ENCODE peak calls at places on chromosomes 6 and 20, in ten cellular contexts. J, K, A, Z, D, E, U, T, H and S are unnamed samples.

GRCh38 chr20:23094927-23095326 is 8.8 kb upstream of the CD93 start:
- DNase-seq in J (no peak), K (no peak), A (no peak), Z (no peak), D (no peak), E (no peak), U (no peak), T (no peak), H (no peak), S (no peak)

GRCh38 chr6:119891638-119892037 is 542.1 kb upstream of the MAN1A1 start:
- DNase-seq in J (no peak), K (no peak), A (no peak), Z (no peak), D (no peak), E (no peak), U (no peak), T (no peak), H (no peak), S (no peak)

GRCh38 chr6:72552938-72553337 is 68.9 kb upstream of the KCNQ5 start:
- DNase-seq in J (no peak), K (no peak), A (no peak), Z (no peak), D (no peak), E (no peak), U (no peak), T (no peak), H (no peak), S (no peak)

GRCh38 chr20:58855506-58856314 is 3.2 kb downstream of the GNAS start:
- DNase-seq in J (no peak), K (no peak), A (no peak), Z (no peak), D (no peak), E (no peak), U (no peak), T (no peak), H (no peak), S (no peak)

GRCh38 chr6:70108230-70108629 is 194.7 kb downstream of the COL9A1 start:
- DNase-seq in J (no peak), K (no peak), A (peak), Z (no peak), D (no peak), E (no peak), U (no peak), T (no peak), H (no peak), S (no peak)

GRCh38 chr20:16035576-16035975 is 537.7 kb downstream of the KIF16B start:
- DNase-seq in J (no peak), K (no peak), A (no peak), Z (no peak), D (no peak), E (no peak), U (no peak), T (no peak), H (no peak), S (no peak)

GRCh38 chr20:19761853-19762252 is 3.8 kb downstream of the RIN2 start:
- DNase-seq in J (peak), K (no peak), A (no peak), Z (no peak), D (no peak), E (no peak), U (no peak), T (peak), H (no peak), S (no peak)

GRCh38 chr20:21189761-21190523 is 64.1 kb downstream of the KIZ start:
- DNase-seq in J (no peak), K (no peak), A (no peak), Z (no peak), D (no peak), E (no peak), U (no peak), T (no peak), H (no peak), S (peak)

GRCh38 chr20:40331699-40332098 is 357.3 kb downstream of the MAFB start:
- DNase-seq in J (no peak), K (no peak), A (no peak), Z (no peak), D (peak), E (no peak), U (no peak), T (no peak), H (no peak), S (no peak)

GRCh38 chr20:47704746-47705496 is 80.4 kb downstream of the SULF2 start:
- DNase-seq in J (no peak), K (no peak), A (no peak), Z (no peak), D (no peak), E (no peak), U (peak), T (no peak), H (no peak), S (no peak)

GRCh38 chr6:17341117-17341805 is 52.1 kb upstream of the CAP2 start:
- DNase-seq in J (no peak), K (no peak), A (no peak), Z (no peak), D (no peak), E (no peak), U (no peak), T (no peak), H (no peak), S (no peak)

GRCh38 chr6:135089901-135090300 is 35.3 kb upstream of the HBS1L start:
- DNase-seq in J (no peak), K (no peak), A (no peak), Z (no peak), D (no peak), E (no peak), U (no peak), T (no peak), H (no peak), S (no peak)

GRCh38 chr6:146770965-146771735 is 172.4 kb downstream of the ADGB start:
- DNase-seq in J (no peak), K (peak), A (peak), Z (no peak), D (peak), E (peak), U (peak), T (peak), H (no peak), S (no peak)

GRCh38 chr6:43268348-43268685 is 25.0 kb downstream of the TTBK1 start:
- DNase-seq in J (no peak), K (no peak), A (no peak), Z (no peak), D (peak), E (no peak), U (peak), T (no peak), H (no peak), S (no peak)

GRCh38 chr6:118042855-118043254 is 135.8 kb downstream of the SLC35F1 start:
- DNase-seq in J (no peak), K (no peak), A (no peak), Z (no peak), D (no peak), E (no peak), U (no peak), T (no peak), H (no peak), S (no peak)

GRCh38 chr6:72245565-72245964 is 359.2 kb downstream of the RIMS1 start:
- DNase-seq in J (no peak), K (no peak), A (no peak), Z (no peak), D (no peak), E (no peak), U (no peak), T (no peak), H (no peak), S (peak)

GRCh38 chr20:58026361-58026760 is 202.1 kb downstream of the ANKRD60 start:
- DNase-seq in J (no peak), K (no peak), A (no peak), Z (no peak), D (no peak), E (no peak), U (no peak), T (no peak), H (no peak), S (no peak)

GRCh38 chr6:83370607-83371006 is 60.2 kb downstream of the ME1 start:
- DNase-seq in J (no peak), K (no peak), A (no peak), Z (no peak), D (no peak), E (no peak), U (no peak), T (no peak), H (no peak), S (no peak)

GRCh38 chr20:39873286-39873685 is 815.8 kb downstream of the MAFB start:
- DNase-seq in J (peak), K (no peak), A (no peak), Z (no peak), D (no peak), E (no peak), U (no peak), T (no peak), H (no peak), S (no peak)

GRCh38 chr20:46494077-46494476 is 19.3 kb downstream of the ZNF334 start:
- DNase-seq in J (no peak), K (no peak), A (no peak), Z (no peak), D (no peak), E (no peak), U (no peak), T (no peak), H (no peak), S (no peak)

GRCh38 chr6:1610497-1611321 is 994 bp downstream of the FOXC1 start:
- DNase-seq in J (no peak), K (peak), A (peak), Z (peak), D (no peak), E (no peak), U (peak), T (no peak), H (no peak), S (no peak)

GRCh38 chr6:161578478-161578877 is 304.6 kb upstream of the AGPAT4 start:
- DNase-seq in J (no peak), K (no peak), A (no peak), Z (no peak), D (no peak), E (no peak), U (no peak), T (no peak), H (no peak), S (no peak)

GRCh38 chr6:135088818-135089809 is 34.5 kb upstream of the HBS1L start:
- DNase-seq in J (no peak), K (no peak), A (no peak), Z (no peak), D (no peak), E (peak), U (no peak), T (no peak), H (no peak), S (no peak)

GRCh38 chr6:4804095-4804494 is 27.9 kb downstream of the CDYL start:
- DNase-seq in J (no peak), K (no peak), A (no peak), Z (no peak), D (no peak), E (no peak), U (no peak), T (no peak), H (no peak), S (no peak)